ENCODE peak calls at places on chromosomes 13 and 19, in seven cellular contexts. One of them, this sample, is unnamed.

GRCh38 chr19:58330458-58330857 is 3.7 kb downstream of the ZSCAN22 start:
- DNase-seq in heart left ventricle: no peak
- DNase-seq in NB4: no peak
- DNase-seq in H54: peak
- DNase-seq in transverse colon: no peak
- DNase-seq in stomach: peak
- DNase-seq in lower leg skin: no peak
- DNase-seq in this sample: peak

GRCh38 chr13:74217816-74218215 is 83.6 kb upstream of the KLF12 start:
- DNase-seq in transverse colon: no peak
- DNase-seq in stomach: no peak
- DNase-seq in NB4: no peak
- DNase-seq in lower leg skin: no peak
- DNase-seq in H54: no peak
- DNase-seq in heart left ventricle: no peak
- DNase-seq in this sample: no peak

GRCh38 chr13:62663767-62664166 is 1248.1 kb upstream of the PCDH20 start:
- DNase-seq in H54: no peak
- DNase-seq in NB4: no peak
- DNase-seq in heart left ventricle: no peak
- DNase-seq in lower leg skin: no peak
- DNase-seq in transverse colon: no peak
- DNase-seq in stomach: no peak
- DNase-seq in this sample: no peak

GRCh38 chr19:5809469-5809868 is 4.6 kb downstream of the NRTN start:
- DNase-seq in transverse colon: no peak
- DNase-seq in H54: no peak
- DNase-seq in lower leg skin: no peak
- DNase-seq in heart left ventricle: no peak
- DNase-seq in NB4: no peak
- DNase-seq in stomach: no peak
- DNase-seq in this sample: no peak

GRCh38 chr19:12993562-12993961 is 1.7 kb upstream of the NFIX start:
- DNase-seq in NB4: no peak
- DNase-seq in lower leg skin: no peak
- DNase-seq in H54: no peak
- DNase-seq in stomach: no peak
- DNase-seq in transverse colon: no peak
- DNase-seq in heart left ventricle: no peak
- DNase-seq in this sample: no peak

GRCh38 chr13:98507060-98507797 is 69.7 kb downstream of the STK24 start:
- DNase-seq in stomach: peak
- DNase-seq in H54: no peak
- DNase-seq in NB4: no peak
- DNase-seq in lower leg skin: no peak
- DNase-seq in heart left ventricle: peak
- DNase-seq in transverse colon: peak
- DNase-seq in this sample: peak

GRCh38 chr19:3725640-3726310 is 17.6 kb downstream of the TJP3 start:
- DNase-seq in heart left ventricle: no peak
- DNase-seq in H54: no peak
- DNase-seq in transverse colon: peak
- DNase-seq in lower leg skin: no peak
- DNase-seq in stomach: peak
- DNase-seq in NB4: no peak
- DNase-seq in this sample: no peak

GRCh38 chr13:77048592-77048991 is 21.6 kb upstream of the FBXL3 start:
- DNase-seq in transverse colon: no peak
- DNase-seq in H54: no peak
- DNase-seq in lower leg skin: no peak
- DNase-seq in NB4: peak
- DNase-seq in stomach: no peak
- DNase-seq in heart left ventricle: no peak
- DNase-seq in this sample: no peak

GRCh38 chr19:29672933-29673336 is 7.7 kb downstream of the PLEKHF1 start:
- DNase-seq in heart left ventricle: peak
- DNase-seq in NB4: no peak
- DNase-seq in H54: no peak
- DNase-seq in lower leg skin: peak
- DNase-seq in transverse colon: peak
- DNase-seq in stomach: peak
- DNase-seq in this sample: no peak

GRCh38 chr13:102704238-102704750 is 9.4 kb upstream of the METTL21C start:
- DNase-seq in NB4: no peak
- DNase-seq in transverse colon: no peak
- DNase-seq in lower leg skin: no peak
- DNase-seq in H54: no peak
- DNase-seq in stomach: no peak
- DNase-seq in heart left ventricle: no peak
- DNase-seq in this sample: no peak

GRCh38 chr19:11281336-11282049 is 14.5 kb upstream of the TSPAN16 start:
- DNase-seq in NB4: no peak
- DNase-seq in heart left ventricle: no peak
- DNase-seq in transverse colon: no peak
- DNase-seq in stomach: no peak
- DNase-seq in lower leg skin: no peak
- DNase-seq in H54: no peak
- DNase-seq in this sample: no peak

GRCh38 chr13:41017153-41017552 is 2.0 kb downstream of the ELF1 start:
- DNase-seq in stomach: peak
- DNase-seq in transverse colon: peak
- DNase-seq in lower leg skin: no peak
- DNase-seq in heart left ventricle: no peak
- DNase-seq in NB4: peak
- DNase-seq in H54: no peak
- DNase-seq in this sample: peak

GRCh38 chr19:16376241-16376640 is 51.6 kb downstream of the KLF2 start:
- DNase-seq in lower leg skin: no peak
- DNase-seq in H54: no peak
- DNase-seq in stomach: no peak
- DNase-seq in heart left ventricle: peak
- DNase-seq in transverse colon: no peak
- DNase-seq in NB4: no peak
- DNase-seq in this sample: no peak

GRCh38 chr13:31060655-31061054 is 101.0 kb downstream of the HSPH1 start:
- DNase-seq in lower leg skin: peak
- DNase-seq in transverse colon: no peak
- DNase-seq in NB4: no peak
- DNase-seq in stomach: no peak
- DNase-seq in heart left ventricle: no peak
- DNase-seq in H54: no peak
- DNase-seq in this sample: no peak

GRCh38 chr19:53047379-53047778 is 2.8 kb downstream of the ERVV-2 start:
- DNase-seq in heart left ventricle: no peak
- DNase-seq in transverse colon: no peak
- DNase-seq in H54: no peak
- DNase-seq in NB4: no peak
- DNase-seq in stomach: no peak
- DNase-seq in lower leg skin: peak
- DNase-seq in this sample: no peak

GRCh38 chr19:49890349-49891311 is 6.1 kb downstream of the IL4I1 start:
- DNase-seq in H54: no peak
- DNase-seq in transverse colon: peak
- DNase-seq in lower leg skin: no peak
- DNase-seq in NB4: no peak
- DNase-seq in heart left ventricle: no peak
- DNase-seq in stomach: peak
- DNase-seq in this sample: no peak

GRCh38 chr13:37023871-37024270 is 23.3 kb downstream of the EXOSC8 start:
- DNase-seq in stomach: no peak
- DNase-seq in NB4: no peak
- DNase-seq in lower leg skin: no peak
- DNase-seq in H54: no peak
- DNase-seq in heart left ventricle: no peak
- DNase-seq in transverse colon: no peak
- DNase-seq in this sample: no peak

GRCh38 chr13:55437162-55437561 is 1703.6 kb upstream of the PRR20A start:
- DNase-seq in H54: no peak
- DNase-seq in lower leg skin: no peak
- DNase-seq in NB4: no peak
- DNase-seq in transverse colon: no peak
- DNase-seq in stomach: no peak
- DNase-seq in heart left ventricle: no peak
- DNase-seq in this sample: no peak

GRCh38 chr13:55440465-55441085 is 1700.1 kb upstream of the PRR20A start:
- DNase-seq in transverse colon: no peak
- DNase-seq in H54: no peak
- DNase-seq in NB4: no peak
- DNase-seq in lower leg skin: no peak
- DNase-seq in heart left ventricle: no peak
- DNase-seq in stomach: no peak
- DNase-seq in this sample: no peak

GRCh38 chr13:55439450-55439849 is 1701.3 kb upstream of the PRR20A start:
- DNase-seq in transverse colon: no peak
- DNase-seq in heart left ventricle: no peak
- DNase-seq in NB4: no peak
- DNase-seq in lower leg skin: no peak
- DNase-seq in stomach: no peak
- DNase-seq in H54: no peak
- DNase-seq in this sample: no peak
- TF ChIP-seq POLR2A in transverse colon: no peak
- TF ChIP-seq POLR2A in heart left ventricle: no peak
- TF ChIP-seq POLR2A in NB4: no peak
- TF ChIP-seq POLR2A in lower leg skin: no peak
- TF ChIP-seq POLR2A in stomach: no peak
- TF ChIP-seq POLR2A in H54: no peak
- TF ChIP-seq POLR2A in this sample: no peak

DNA sequence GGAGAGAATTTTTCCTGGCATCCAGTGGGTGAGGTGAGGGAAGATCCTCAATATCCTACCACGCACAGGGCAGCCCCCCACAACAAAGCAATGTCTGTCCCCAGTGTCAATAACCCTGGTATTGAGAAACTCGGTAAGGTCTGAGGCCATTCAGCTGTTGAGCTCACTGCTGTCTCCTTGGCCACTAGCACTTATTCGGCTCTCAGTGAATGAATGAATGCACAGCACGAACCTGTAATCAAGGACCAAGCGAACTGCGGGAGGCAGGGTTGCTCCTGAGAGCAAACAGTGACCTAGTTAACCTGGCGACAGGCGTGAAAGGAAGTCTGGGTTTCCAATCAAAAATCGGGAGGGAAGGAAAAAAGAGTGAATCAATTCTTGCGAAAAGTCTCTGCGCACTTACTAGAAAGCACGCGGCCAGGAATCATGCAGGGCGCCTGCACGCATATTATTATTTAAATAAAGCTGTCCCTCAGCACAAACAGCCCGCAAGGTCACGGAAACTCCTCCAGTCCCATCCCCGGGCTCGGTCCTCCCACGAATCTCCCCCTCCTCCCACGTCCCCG is 538 bp downstream of the ZSCAN5A start:
- DNase-seq in H54: peak
- DNase-seq in transverse colon: no peak
- DNase-seq in lower leg skin: no peak
- DNase-seq in stomach: no peak
- DNase-seq in heart left ventricle: no peak
- DNase-seq in NB4: no peak
- DNase-seq in this sample: no peak
- TF ChIP-seq POLR2A in H54: no peak
- TF ChIP-seq POLR2A in transverse colon: peak
- TF ChIP-seq POLR2A in lower leg skin: no peak
- TF ChIP-seq POLR2A in stomach: no peak
- TF ChIP-seq POLR2A in heart left ventricle: no peak
- TF ChIP-seq POLR2A in NB4: no peak
- TF ChIP-seq POLR2A in this sample: peak

DNA sequence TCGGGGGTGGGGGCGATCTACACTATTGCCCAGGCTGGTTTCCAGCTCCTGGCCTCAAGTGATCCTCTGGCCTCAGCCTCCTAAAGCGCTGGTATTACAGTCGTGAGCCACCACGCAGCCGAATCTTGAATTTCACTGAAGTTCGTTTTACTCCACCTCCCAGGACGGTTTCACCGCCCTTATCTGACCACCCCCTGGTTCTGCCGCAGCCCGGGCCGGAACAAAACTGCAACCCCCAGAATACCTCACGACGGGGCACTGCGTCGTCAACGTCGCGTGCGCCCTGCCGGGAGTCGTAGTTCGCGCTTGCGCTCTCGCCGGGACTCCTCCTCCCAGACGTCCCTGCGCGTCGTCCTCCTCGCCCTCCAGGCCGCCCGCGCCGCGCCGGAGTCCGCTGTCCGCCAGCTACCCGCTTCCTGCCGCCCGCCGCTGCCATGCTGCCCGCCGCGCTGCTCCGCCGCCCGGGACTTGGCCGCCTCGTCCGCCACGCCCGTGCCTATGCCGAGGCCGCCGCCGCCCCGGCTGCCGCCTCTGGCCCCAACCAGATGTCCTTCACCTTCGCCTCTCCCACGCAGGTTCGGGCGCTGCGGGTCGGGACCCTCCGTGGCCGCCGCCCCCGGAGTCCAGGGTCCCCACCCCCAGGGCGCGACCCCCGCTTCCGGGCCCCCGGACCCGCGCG is at the start of gene ATP5F1D:
- DNase-seq in transverse colon: peak
- DNase-seq in heart left ventricle: peak
- DNase-seq in H54: peak
- DNase-seq in lower leg skin: peak
- DNase-seq in NB4: peak
- DNase-seq in stomach: peak
- DNase-seq in this sample: peak
- TF ChIP-seq POLR2A in transverse colon: no peak
- TF ChIP-seq POLR2A in heart left ventricle: no peak
- TF ChIP-seq POLR2A in H54: peak
- TF ChIP-seq POLR2A in lower leg skin: no peak
- TF ChIP-seq POLR2A in NB4: peak
- TF ChIP-seq POLR2A in stomach: no peak
- TF ChIP-seq POLR2A in this sample: peak

GRCh38 chr13:45448965-45449559 is 15.7 kb upstream of the COG3 start:
- DNase-seq in H54: no peak
- DNase-seq in stomach: no peak
- DNase-seq in transverse colon: no peak
- DNase-seq in heart left ventricle: no peak
- DNase-seq in NB4: no peak
- DNase-seq in lower leg skin: no peak
- DNase-seq in this sample: no peak

GRCh38 chr13:45445053-45445452 is 19.7 kb upstream of the COG3 start:
- DNase-seq in H54: no peak
- DNase-seq in heart left ventricle: no peak
- DNase-seq in stomach: no peak
- DNase-seq in lower leg skin: peak
- DNase-seq in transverse colon: no peak
- DNase-seq in NB4: no peak
- DNase-seq in this sample: no peak

GRCh38 chr13:45447050-45447661 is 17.6 kb upstream of the COG3 start:
- DNase-seq in heart left ventricle: no peak
- DNase-seq in H54: no peak
- DNase-seq in stomach: no peak
- DNase-seq in NB4: no peak
- DNase-seq in lower leg skin: no peak
- DNase-seq in transverse colon: no peak
- DNase-seq in this sample: no peak

GRCh38 chr13:45441633-45442032 is 23.1 kb upstream of the COG3 start:
- DNase-seq in H54: no peak
- DNase-seq in transverse colon: no peak
- DNase-seq in NB4: peak
- DNase-seq in lower leg skin: peak
- DNase-seq in heart left ventricle: no peak
- DNase-seq in stomach: no peak
- DNase-seq in this sample: no peak

DNA sequence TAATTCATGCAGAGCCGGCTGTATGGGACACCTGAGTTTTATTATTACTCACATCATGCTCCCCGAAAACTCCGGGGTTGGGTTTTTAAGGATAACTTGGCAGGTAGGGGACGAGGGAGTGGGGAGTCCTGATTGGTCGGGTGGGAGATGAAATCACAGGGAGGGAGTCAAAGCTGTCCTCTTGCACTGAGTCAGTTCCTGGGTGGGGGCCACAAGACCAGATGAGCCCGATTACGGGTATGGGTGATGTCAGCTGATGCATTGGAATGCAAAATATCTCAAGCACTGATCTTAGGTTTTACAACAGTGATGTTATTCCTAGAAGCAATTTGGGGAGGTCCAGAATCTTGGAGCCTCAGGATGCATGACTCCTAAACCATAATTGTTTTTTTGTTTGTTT is 18.6 kb upstream of the COG3 start:
- DNase-seq in H54: no peak
- DNase-seq in lower leg skin: peak
- DNase-seq in NB4: no peak
- DNase-seq in stomach: no peak
- DNase-seq in heart left ventricle: no peak
- DNase-seq in transverse colon: no peak
- DNase-seq in this sample: no peak
- TF ChIP-seq POLR2A in H54: no peak
- TF ChIP-seq POLR2A in lower leg skin: no peak
- TF ChIP-seq POLR2A in NB4: no peak
- TF ChIP-seq POLR2A in stomach: no peak
- TF ChIP-seq POLR2A in heart left ventricle: no peak
- TF ChIP-seq POLR2A in transverse colon: no peak
- TF ChIP-seq POLR2A in this sample: no peak